ENCODE peak calls at places on chromosomes 4 and X, in nine cellular contexts. D is HFF-Myc, B is uterus, Y is tibial nerve, S is WTC11, O is IMR-90, X is ascending aorta, P is MCF 10A, C is endothelial cell. I is an unnamed sample.

GRCh38 chr4:170138580-170139194 is 48.9 kb upstream of the AADAT start:
- DNase-seq in C (peak), S (peak), O (peak), Y (peak), D (peak), X (no peak), B (peak), P (peak), I (peak)

GRCh38 chrX:43269201-43269600 is 386.9 kb upstream of the MAOA start:
- DNase-seq in Y (no peak), O (no peak), B (no peak), S (no peak), X (no peak), D (no peak), C (no peak), P (peak), I (no peak)

GRCh38 chrX:39639871-39640270 is 457.9 kb downstream of the BCOR start:
- DNase-seq in B (no peak), X (no peak), D (no peak), P (no peak), Y (no peak), S (no peak), O (no peak), C (no peak), I (no peak)

GRCh38 chrX:85516131-85516530 is 136.7 kb upstream of the POF1B start:
- DNase-seq in Y (no peak), P (peak), S (no peak), B (no peak), C (no peak), X (no peak), D (no peak), O (no peak), I (no peak)

GRCh38 chr4:132001542-132001941 is 1147.6 kb upstream of the PCDH10 start:
- DNase-seq in Y (no peak), X (no peak), B (no peak), D (no peak), O (peak), S (no peak), P (peak), C (no peak), I (peak)

GRCh38 chr4:72449705-72450104 is 119.3 kb downstream of the ADAMTS3 start:
- DNase-seq in Y (no peak), X (no peak), P (no peak), C (no peak), D (no peak), O (peak), B (no peak), S (no peak), I (no peak)

GRCh38 chr4:91734682-91735081 is 569.1 kb upstream of the GRID2 start:
- DNase-seq in S (no peak), O (no peak), C (no peak), D (no peak), Y (no peak), X (no peak), P (peak), B (no peak), I (no peak)

GRCh38 chr4:109434007-109434792 is 585 bp downstream of the SEC24B start:
- DNase-seq in D (no peak), O (peak), Y (peak), S (peak), C (peak), B (peak), P (peak), X (no peak), I (peak)

GRCh38 chr4:82394896-82395295 is 21.1 kb upstream of the HNRNPD start:
- DNase-seq in D (no peak), S (no peak), X (no peak), O (no peak), P (peak), B (no peak), Y (no peak), C (no peak), I (no peak)

GRCh38 chr4:148434075-148434773 is 8.0 kb downstream of the NR3C2 start:
- DNase-seq in C (no peak), P (no peak), D (no peak), S (no peak), B (no peak), Y (no peak), O (no peak), X (no peak), I (no peak)

GRCh38 chr4:109721033-109721432 is 8.8 kb downstream of the PLA2G12A start:
- DNase-seq in X (no peak), Y (no peak), S (no peak), C (no peak), P (peak), D (no peak), B (no peak), O (peak), I (no peak)

GRCh38 chr4:6250235-6250983 is 19.2 kb upstream of the WFS1 start:
- DNase-seq in X (no peak), C (peak), D (no peak), O (peak), S (peak), B (no peak), Y (no peak), P (peak), I (peak)

GRCh38 chr4:182778222-182778982 is 138.8 kb downstream of the DCTD start:
- DNase-seq in B (no peak), S (no peak), C (no peak), X (no peak), P (no peak), O (peak), D (no peak), Y (no peak), I (no peak)

GRCh38 chr4:121950680-121951569 is 935 bp downstream of the TRPC3 start:
- DNase-seq in C (peak), X (no peak), Y (no peak), P (peak), D (no peak), B (peak), O (peak), S (peak), I (no peak)

GRCh38 chr4:8409271-8410065 is 31.1 kb downstream of the ACOX3 start:
- DNase-seq in O (no peak), C (no peak), P (no peak), Y (no peak), B (no peak), X (no peak), S (no peak), D (no peak), I (no peak)

GRCh38 chr4:117800636-117801035 is 233.7 kb upstream of the NDST3 start:
- DNase-seq in X (no peak), Y (no peak), P (no peak), O (no peak), S (no peak), B (no peak), D (no peak), C (no peak), I (no peak)

GRCh38 chr4:57195622-57196021 is 85.4 kb upstream of the IGFBP7 start:
- DNase-seq in X (no peak), P (no peak), C (no peak), D (no peak), Y (no peak), S (no peak), B (no peak), O (no peak), I (no peak)

GRCh38 chrX:140177821-140178220 is 212.5 kb upstream of the CXorf66 start:
- DNase-seq in Y (no peak), O (no peak), P (no peak), C (no peak), S (peak), D (no peak), B (no peak), X (no peak), I (no peak)

GRCh38 chrX:115330498-115331138 is 41.1 kb downstream of the LUZP4 start:
- DNase-seq in D (no peak), C (peak), P (peak), Y (no peak), S (peak), B (peak), O (peak), X (no peak), I (peak)

GRCh38 chrX:39133971-39134370 is 332.7 kb downstream of the MID1IP1 start:
- DNase-seq in Y (no peak), O (no peak), X (no peak), B (no peak), C (peak), S (peak), D (no peak), P (peak), I (no peak)

GRCh38 chrX:54180403-54180802 is 2.7 kb downstream of the FAM120C start:
- DNase-seq in D (no peak), X (no peak), Y (no peak), S (no peak), P (no peak), C (no peak), O (peak), B (no peak), I (peak)

GRCh38 chr4:2363951-2364653 is 54.3 kb downstream of the ZFYVE28 start:
- DNase-seq in Y (no peak), S (no peak), P (no peak), C (no peak), O (no peak), X (no peak), B (no peak), D (no peak), I (no peak)

GRCh38 chrX:152886716-152887115 is 11.2 kb upstream of the ZNF185 start:
- DNase-seq in C (no peak), Y (no peak), P (no peak), B (no peak), O (no peak), X (no peak), D (no peak), S (no peak), I (no peak)

GRCh38 chr4:158769175-158769831 is 477 bp downstream of the FNIP2 start:
- DNase-seq in X (no peak), B (peak), Y (no peak), D (no peak), C (peak), P (peak), O (no peak), S (peak), I (no peak)

GRCh38 chr4:147173317-147173716 is 227.7 kb upstream of the TTC29 start:
- DNase-seq in D (no peak), C (no peak), X (no peak), B (no peak), O (no peak), S (no peak), Y (no peak), P (no peak), I (no peak)

GRCh38 chr4:158170691-158171455 is 2.0 kb downstream of the GASK1B start:
- DNase-seq in C (no peak), B (peak), P (peak), O (peak), S (peak), Y (peak), D (no peak), X (no peak), I (no peak)

GRCh38 chrX:72041166-72041565 is 90.5 kb downstream of the RTL5 start:
- DNase-seq in S (no peak), C (no peak), D (no peak), O (no peak), Y (no peak), B (no peak), P (no peak), X (no peak), I (no peak)

GRCh38 chrX:108312938-108313337 is 125.3 kb downstream of the COL4A6 start:
- DNase-seq in Y (no peak), S (peak), B (peak), P (peak), O (peak), X (no peak), D (peak), C (no peak), I (peak)

GRCh38 chr4:186900980-186901379 is 177.3 kb upstream of the FAT1 start:
- DNase-seq in P (no peak), X (no peak), Y (no peak), S (no peak), C (no peak), O (no peak), D (no peak), B (no peak), I (no peak)

GRCh38 chr4:40301592-40301991 is 33.5 kb upstream of the CHRNA9 start:
- DNase-seq in C (no peak), B (no peak), D (no peak), O (no peak), Y (no peak), S (no peak), P (no peak), X (no peak), I (no peak)

GRCh38 chr4:6763330-6763851 is 19.1 kb upstream of the KIAA0232 start:
- DNase-seq in X (no peak), D (no peak), Y (no peak), S (no peak), C (no peak), B (no peak), P (peak), O (no peak), I (no peak)

GRCh38 chrX:154369453-154370299 is 4.8 kb downstream of the FLNA start:
- DNase-seq in S (peak), P (peak), X (peak), B (peak), D (peak), Y (peak), C (peak), O (peak), I (peak)

GRCh38 chrX:27599928-27600327 is 9.8 kb downstream of the DCAF8L2 start:
- DNase-seq in Y (no peak), D (no peak), X (no peak), O (peak), P (peak), C (no peak), B (no peak), S (no peak), I (no peak)
- TF ChIP-seq CTCF in Y (no peak), D (no peak), X (no peak), O (peak), P (peak), C (no peak), B (no peak), S (no peak), I (no peak)

GRCh38 chr4:168321006-168321405 is 2.5 kb upstream of the DDX60 start:
- DNase-seq in O (no peak), B (no peak), C (no peak), X (no peak), Y (no peak), S (no peak), D (no peak), P (no peak), I (no peak)

GRCh38 chr4:168319486-168320019 is 1.0 kb upstream of the DDX60 start:
- DNase-seq in C (no peak), B (no peak), P (no peak), Y (no peak), O (no peak), D (no peak), S (no peak), X (no peak), I (no peak)

DNA sequence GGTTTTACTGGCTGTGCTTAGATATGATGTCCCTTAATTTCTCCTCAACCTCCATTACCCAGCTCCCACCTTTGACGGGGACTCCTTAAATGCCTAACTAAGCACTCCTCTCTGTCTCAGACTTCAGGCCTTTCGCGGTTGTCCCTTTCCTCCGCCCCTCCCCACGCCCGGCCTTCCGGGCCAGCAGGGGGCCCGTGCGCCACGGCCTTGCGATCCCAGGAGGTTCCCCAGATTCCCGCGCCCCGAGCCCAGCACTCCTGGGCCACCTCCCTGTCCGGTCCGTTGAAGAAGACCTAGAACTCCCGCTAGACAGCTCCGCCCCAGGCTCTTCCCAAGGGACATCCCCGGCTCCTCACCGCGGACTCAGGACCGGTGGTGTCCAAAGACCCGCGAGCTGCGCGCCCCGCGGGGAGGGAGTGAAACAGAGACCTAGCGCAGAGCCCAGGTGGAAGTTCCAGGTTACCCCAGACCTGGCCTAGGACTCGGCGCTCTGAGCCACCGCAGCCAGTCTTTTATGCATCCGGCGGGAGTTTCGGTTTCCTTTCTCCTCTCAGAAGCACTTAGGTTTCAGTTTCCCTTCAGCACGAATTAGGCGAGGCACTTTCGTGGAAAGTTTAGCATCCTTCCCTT is at the start of gene DDX60:
- DNase-seq in D (peak), O (peak), Y (peak), C (peak), P (peak), S (peak), X (peak), B (peak), I (peak)
- TF ChIP-seq CTCF in D (peak), O (peak), Y (peak), C (no peak), P (peak), S (no peak), X (peak), B (peak), I (peak)

GRCh38 chr4:54967289-54967688 is 158.1 kb downstream of the KDR start:
- DNase-seq in Y (no peak), X (no peak), O (no peak), P (no peak), B (no peak), D (no peak), S (no peak), C (no peak), I (no peak)

GRCh38 chr4:54976682-54977081 is 148.7 kb downstream of the KDR start:
- DNase-seq in D (no peak), B (no peak), S (peak), P (no peak), O (no peak), C (peak), X (no peak), Y (no peak), I (no peak)

DNA sequence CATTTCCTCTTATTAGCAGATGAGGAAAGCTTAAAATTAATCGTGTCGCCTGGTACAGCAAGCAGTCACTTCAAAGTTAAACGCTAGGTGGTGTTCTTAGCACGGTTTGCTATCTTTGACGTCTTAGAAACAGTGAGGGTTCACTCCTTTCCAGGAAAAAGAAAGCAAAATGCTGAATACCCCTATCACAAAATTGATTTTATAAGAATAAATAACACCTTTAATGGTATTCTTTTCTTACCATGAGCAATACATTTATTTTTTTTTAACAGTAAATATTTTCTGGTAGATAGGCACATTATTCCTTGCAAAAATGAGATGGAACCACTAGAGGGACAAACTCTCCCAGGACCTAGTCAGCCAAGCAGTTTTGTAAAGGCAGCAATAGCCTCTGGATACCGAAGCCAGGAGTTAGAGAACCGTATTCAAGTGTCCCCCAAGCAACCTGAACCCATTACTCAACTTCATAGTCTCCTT is 153.9 kb downstream of the KDR start:
- DNase-seq in X (no peak), C (peak), O (peak), P (peak), S (no peak), D (peak), B (peak), Y (no peak), I (peak)
- TF ChIP-seq CTCF in X (peak), C (peak), O (peak), P (peak), S (no peak), D (peak), B (peak), Y (peak), I (peak)

DNA sequence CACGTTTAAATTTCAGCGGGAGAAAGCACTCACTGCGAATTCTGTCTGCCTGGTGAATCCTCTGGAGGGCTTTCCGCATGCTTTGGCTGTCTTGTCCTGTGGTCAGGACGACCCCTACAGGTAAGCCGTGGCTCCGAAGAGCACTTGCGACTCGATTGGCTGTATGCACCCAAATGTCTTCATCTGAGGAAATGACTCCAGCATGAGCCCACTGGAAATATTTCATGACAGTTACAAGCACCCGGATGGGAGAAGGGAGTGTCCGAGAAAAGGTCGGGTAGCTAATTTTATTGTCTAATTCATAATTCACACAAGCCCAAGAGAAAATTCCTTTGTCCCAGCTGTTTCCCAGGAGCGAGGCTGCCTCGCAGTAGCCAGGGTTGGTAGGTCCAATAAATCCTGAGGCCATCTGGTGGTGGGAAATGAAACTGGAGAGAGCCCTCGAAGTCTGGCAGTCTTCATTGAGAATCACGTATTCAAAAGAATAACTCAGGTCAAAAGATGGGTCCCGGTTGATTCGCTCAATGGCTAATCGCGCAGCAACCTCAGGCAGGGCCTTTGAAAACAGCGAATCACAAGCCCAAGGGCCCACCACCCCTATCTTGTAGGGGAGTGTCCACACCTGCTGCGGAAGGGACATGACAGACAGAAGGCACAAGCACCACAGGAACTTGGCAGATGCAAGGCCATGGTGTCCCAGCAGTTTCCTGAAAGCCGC is 6.6 kb downstream of the GUCY2F start:
- DNase-seq in X (no peak), P (peak), D (no peak), S (peak), Y (no peak), B (peak), O (peak), C (peak), I (peak)
- TF ChIP-seq CTCF in X (peak), P (peak), D (peak), S (no peak), Y (peak), B (peak), O (peak), C (peak), I (peak)

GRCh38 chr4:185202984-185203379 is 818 bp downstream of the CFAP97 start:
- DNase-seq in O (no peak), X (no peak), P (no peak), Y (no peak), C (peak), D (no peak), B (no peak), S (no peak), I (no peak)
- TF ChIP-seq CTCF in O (no peak), X (no peak), P (no peak), Y (no peak), C (no peak), D (no peak), B (no peak), S (no peak), I (no peak)

DNA sequence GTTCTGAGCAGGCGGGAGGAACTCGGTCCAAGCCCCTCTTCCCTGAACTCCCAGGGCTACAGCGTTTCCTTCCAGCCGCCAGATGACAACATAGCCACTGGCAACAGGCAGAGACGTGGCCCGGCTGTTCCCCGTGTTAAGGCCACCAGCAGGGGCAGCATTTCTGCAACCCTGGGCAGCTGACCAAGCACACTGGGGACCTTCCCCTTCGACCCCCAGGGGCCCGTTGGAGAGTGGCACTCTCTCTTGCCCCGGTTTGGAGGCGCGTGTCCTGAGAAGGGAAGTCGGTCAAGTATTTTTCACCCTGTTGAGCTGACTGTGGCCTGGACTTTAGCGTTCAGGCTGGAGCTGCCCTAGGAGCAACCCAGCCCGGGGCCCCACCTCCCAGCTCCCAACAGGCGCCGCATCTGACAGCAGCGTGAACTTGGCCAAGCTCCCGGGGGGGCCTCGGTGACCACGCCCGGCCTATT is 37.6 kb downstream of the ZBTB49 start:
- DNase-seq in P (peak), C (peak), O (no peak), Y (no peak), D (no peak), B (no peak), X (no peak), S (peak), I (no peak)
- TF ChIP-seq CTCF in P (peak), C (peak), O (peak), Y (no peak), D (peak), B (no peak), X (no peak), S (no peak), I (peak)

DNA sequence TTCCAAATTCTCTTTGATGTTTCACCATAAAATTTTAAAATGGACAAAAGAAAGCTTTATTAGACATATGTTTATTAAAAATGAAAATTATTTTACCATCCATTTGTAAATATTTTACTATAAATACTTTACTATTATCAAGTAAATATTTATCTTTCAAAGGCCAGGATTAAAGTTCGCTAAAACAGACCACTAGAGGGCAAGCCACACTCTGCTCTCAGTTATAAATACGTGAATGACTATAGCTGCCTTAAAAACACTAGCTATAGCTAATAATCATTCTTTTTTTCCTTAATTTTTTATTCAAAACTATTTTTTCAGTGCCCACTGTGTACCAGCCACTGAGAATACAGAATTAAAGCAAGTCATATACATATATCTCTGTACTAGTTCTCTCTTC is 38.6 kb downstream of the UNC5C start:
- DNase-seq in B (no peak), X (no peak), S (no peak), C (no peak), O (peak), D (no peak), Y (no peak), P (peak), I (no peak)
- TF ChIP-seq CTCF in B (peak), X (peak), S (peak), C (peak), O (peak), D (peak), Y (peak), P (peak), I (peak)